ENCODE peak calls at places on chromosomes 12 and 14, in nine cellular contexts. One of them, this sample, is unnamed.

GRCh38 chr12:100372846-100373245 is 16.0 kb downstream of the SLC17A8 start:
- DNase-seq in AG04450: no peak
- DNase-seq in midbrain: no peak
- DNase-seq in naive thymus-derived CD8-positive, alpha-beta T cell: no peak
- DNase-seq in small intestine: no peak
- DNase-seq in choroid plexus epithelial cell: no peak
- DNase-seq in epithelial cell of esophagus: no peak
- DNase-seq in stimulated activated CD4-positive, alpha-beta T cell treated with anti-CD3 and anti-CD28 coated beads, TNF-alpha, amount 100 ng/mL, for 24 hours: no peak
- DNase-seq in breast epithelium: no peak
- DNase-seq in this sample: no peak

GRCh38 chr12:64625243-64626077 is 15.2 kb downstream of the RASSF3 start:
- DNase-seq in AG04450: peak
- DNase-seq in midbrain: peak
- DNase-seq in naive thymus-derived CD8-positive, alpha-beta T cell: no peak
- DNase-seq in small intestine: peak
- DNase-seq in choroid plexus epithelial cell: peak
- DNase-seq in epithelial cell of esophagus: peak
- DNase-seq in stimulated activated CD4-positive, alpha-beta T cell treated with anti-CD3 and anti-CD28 coated beads, TNF-alpha, amount 100 ng/mL, for 24 hours: peak
- DNase-seq in breast epithelium: no peak
- DNase-seq in this sample: peak

GRCh38 chr14:99734406-99735051 is 50.4 kb downstream of the CYP46A1 start:
- DNase-seq in AG04450: no peak
- DNase-seq in midbrain: no peak
- DNase-seq in naive thymus-derived CD8-positive, alpha-beta T cell: no peak
- DNase-seq in small intestine: no peak
- DNase-seq in choroid plexus epithelial cell: no peak
- DNase-seq in epithelial cell of esophagus: no peak
- DNase-seq in stimulated activated CD4-positive, alpha-beta T cell treated with anti-CD3 and anti-CD28 coated beads, TNF-alpha, amount 100 ng/mL, for 24 hours: no peak
- DNase-seq in breast epithelium: no peak
- DNase-seq in this sample: no peak

GRCh38 chr12:89893972-89894706 is 185.5 kb upstream of the ATP2B1 start:
- DNase-seq in AG04450: no peak
- DNase-seq in midbrain: no peak
- DNase-seq in naive thymus-derived CD8-positive, alpha-beta T cell: no peak
- DNase-seq in small intestine: no peak
- DNase-seq in choroid plexus epithelial cell: peak
- DNase-seq in epithelial cell of esophagus: peak
- DNase-seq in stimulated activated CD4-positive, alpha-beta T cell treated with anti-CD3 and anti-CD28 coated beads, TNF-alpha, amount 100 ng/mL, for 24 hours: no peak
- DNase-seq in breast epithelium: no peak
- DNase-seq in this sample: peak

GRCh38 chr12:3315201-3315661 is 175.8 kb upstream of the PRMT8 start:
- DNase-seq in AG04450: peak
- DNase-seq in midbrain: no peak
- DNase-seq in naive thymus-derived CD8-positive, alpha-beta T cell: no peak
- DNase-seq in small intestine: peak
- DNase-seq in choroid plexus epithelial cell: peak
- DNase-seq in epithelial cell of esophagus: peak
- DNase-seq in stimulated activated CD4-positive, alpha-beta T cell treated with anti-CD3 and anti-CD28 coated beads, TNF-alpha, amount 100 ng/mL, for 24 hours: no peak
- DNase-seq in breast epithelium: peak
- DNase-seq in this sample: no peak

GRCh38 chr12:6461401-6462233 is 8.9 kb downstream of the VAMP1 start:
- DNase-seq in AG04450: no peak
- DNase-seq in midbrain: peak
- DNase-seq in naive thymus-derived CD8-positive, alpha-beta T cell: peak
- DNase-seq in small intestine: peak
- DNase-seq in choroid plexus epithelial cell: no peak
- DNase-seq in epithelial cell of esophagus: peak
- DNase-seq in stimulated activated CD4-positive, alpha-beta T cell treated with anti-CD3 and anti-CD28 coated beads, TNF-alpha, amount 100 ng/mL, for 24 hours: peak
- DNase-seq in breast epithelium: no peak
- DNase-seq in this sample: peak

GRCh38 chr12:43278268-43278832 is 273.7 kb downstream of the ADAMTS20 start:
- DNase-seq in AG04450: no peak
- DNase-seq in midbrain: no peak
- DNase-seq in naive thymus-derived CD8-positive, alpha-beta T cell: no peak
- DNase-seq in small intestine: peak
- DNase-seq in choroid plexus epithelial cell: no peak
- DNase-seq in epithelial cell of esophagus: peak
- DNase-seq in stimulated activated CD4-positive, alpha-beta T cell treated with anti-CD3 and anti-CD28 coated beads, TNF-alpha, amount 100 ng/mL, for 24 hours: no peak
- DNase-seq in breast epithelium: no peak
- DNase-seq in this sample: no peak

GRCh38 chr14:24892730-24893059 is 157.3 kb downstream of the STXBP6 start:
- DNase-seq in AG04450: no peak
- DNase-seq in midbrain: no peak
- DNase-seq in naive thymus-derived CD8-positive, alpha-beta T cell: no peak
- DNase-seq in small intestine: no peak
- DNase-seq in choroid plexus epithelial cell: no peak
- DNase-seq in epithelial cell of esophagus: no peak
- DNase-seq in stimulated activated CD4-positive, alpha-beta T cell treated with anti-CD3 and anti-CD28 coated beads, TNF-alpha, amount 100 ng/mL, for 24 hours: no peak
- DNase-seq in breast epithelium: no peak
- DNase-seq in this sample: no peak

GRCh38 chr14:96252323-96253052 is 3.5 kb upstream of the BDKRB1 start:
- DNase-seq in AG04450: no peak
- DNase-seq in midbrain: no peak
- DNase-seq in naive thymus-derived CD8-positive, alpha-beta T cell: no peak
- DNase-seq in small intestine: no peak
- DNase-seq in choroid plexus epithelial cell: no peak
- DNase-seq in epithelial cell of esophagus: no peak
- DNase-seq in stimulated activated CD4-positive, alpha-beta T cell treated with anti-CD3 and anti-CD28 coated beads, TNF-alpha, amount 100 ng/mL, for 24 hours: no peak
- DNase-seq in breast epithelium: no peak
- DNase-seq in this sample: no peak

GRCh38 chr12:29103539-29103974 is 45.5 kb upstream of the FAR2 start:
- DNase-seq in AG04450: no peak
- DNase-seq in midbrain: no peak
- DNase-seq in naive thymus-derived CD8-positive, alpha-beta T cell: no peak
- DNase-seq in small intestine: peak
- DNase-seq in choroid plexus epithelial cell: no peak
- DNase-seq in epithelial cell of esophagus: no peak
- DNase-seq in stimulated activated CD4-positive, alpha-beta T cell treated with anti-CD3 and anti-CD28 coated beads, TNF-alpha, amount 100 ng/mL, for 24 hours: peak
- DNase-seq in breast epithelium: no peak
- DNase-seq in this sample: no peak

GRCh38 chr12:72957454-72957853 is 685.3 kb downstream of the TRHDE start:
- DNase-seq in AG04450: no peak
- DNase-seq in midbrain: no peak
- DNase-seq in naive thymus-derived CD8-positive, alpha-beta T cell: no peak
- DNase-seq in small intestine: no peak
- DNase-seq in choroid plexus epithelial cell: no peak
- DNase-seq in epithelial cell of esophagus: peak
- DNase-seq in stimulated activated CD4-positive, alpha-beta T cell treated with anti-CD3 and anti-CD28 coated beads, TNF-alpha, amount 100 ng/mL, for 24 hours: no peak
- DNase-seq in breast epithelium: no peak
- DNase-seq in this sample: no peak

GRCh38 chr12:11732023-11732422 is 82.5 kb downstream of the ETV6 start:
- DNase-seq in AG04450: no peak
- DNase-seq in midbrain: no peak
- DNase-seq in naive thymus-derived CD8-positive, alpha-beta T cell: no peak
- DNase-seq in small intestine: no peak
- DNase-seq in choroid plexus epithelial cell: no peak
- DNase-seq in epithelial cell of esophagus: no peak
- DNase-seq in stimulated activated CD4-positive, alpha-beta T cell treated with anti-CD3 and anti-CD28 coated beads, TNF-alpha, amount 100 ng/mL, for 24 hours: no peak
- DNase-seq in breast epithelium: no peak
- DNase-seq in this sample: no peak

GRCh38 chr12:122048156-122048555 is 26.5 kb downstream of the BCL7A start:
- DNase-seq in AG04450: no peak
- DNase-seq in midbrain: no peak
- DNase-seq in naive thymus-derived CD8-positive, alpha-beta T cell: no peak
- DNase-seq in small intestine: no peak
- DNase-seq in choroid plexus epithelial cell: peak
- DNase-seq in epithelial cell of esophagus: no peak
- DNase-seq in stimulated activated CD4-positive, alpha-beta T cell treated with anti-CD3 and anti-CD28 coated beads, TNF-alpha, amount 100 ng/mL, for 24 hours: no peak
- DNase-seq in breast epithelium: no peak
- DNase-seq in this sample: no peak

GRCh38 chr12:109737111-109737510 is 23.5 kb downstream of the FAM222A start:
- DNase-seq in AG04450: no peak
- DNase-seq in midbrain: no peak
- DNase-seq in naive thymus-derived CD8-positive, alpha-beta T cell: no peak
- DNase-seq in small intestine: no peak
- DNase-seq in choroid plexus epithelial cell: no peak
- DNase-seq in epithelial cell of esophagus: no peak
- DNase-seq in stimulated activated CD4-positive, alpha-beta T cell treated with anti-CD3 and anti-CD28 coated beads, TNF-alpha, amount 100 ng/mL, for 24 hours: no peak
- DNase-seq in breast epithelium: peak
- DNase-seq in this sample: no peak

GRCh38 chr12:20624718-20625117 is 70.4 kb upstream of the SLCO1C1 start:
- DNase-seq in AG04450: no peak
- DNase-seq in midbrain: no peak
- DNase-seq in naive thymus-derived CD8-positive, alpha-beta T cell: no peak
- DNase-seq in small intestine: no peak
- DNase-seq in choroid plexus epithelial cell: peak
- DNase-seq in epithelial cell of esophagus: peak
- DNase-seq in stimulated activated CD4-positive, alpha-beta T cell treated with anti-CD3 and anti-CD28 coated beads, TNF-alpha, amount 100 ng/mL, for 24 hours: no peak
- DNase-seq in breast epithelium: no peak
- DNase-seq in this sample: no peak

GRCh38 chr14:81529391-81529790 is 4.3 kb downstream of the SEL1L start:
- DNase-seq in AG04450: peak
- DNase-seq in midbrain: no peak
- DNase-seq in naive thymus-derived CD8-positive, alpha-beta T cell: no peak
- DNase-seq in small intestine: no peak
- DNase-seq in choroid plexus epithelial cell: peak
- DNase-seq in epithelial cell of esophagus: peak
- DNase-seq in stimulated activated CD4-positive, alpha-beta T cell treated with anti-CD3 and anti-CD28 coated beads, TNF-alpha, amount 100 ng/mL, for 24 hours: no peak
- DNase-seq in breast epithelium: no peak
- DNase-seq in this sample: no peak

GRCh38 chr12:108350511-108350910 is 11.4 kb upstream of the CMKLR1 start:
- DNase-seq in AG04450: no peak
- DNase-seq in midbrain: no peak
- DNase-seq in naive thymus-derived CD8-positive, alpha-beta T cell: no peak
- DNase-seq in small intestine: no peak
- DNase-seq in choroid plexus epithelial cell: no peak
- DNase-seq in epithelial cell of esophagus: no peak
- DNase-seq in stimulated activated CD4-positive, alpha-beta T cell treated with anti-CD3 and anti-CD28 coated beads, TNF-alpha, amount 100 ng/mL, for 24 hours: no peak
- DNase-seq in breast epithelium: no peak
- DNase-seq in this sample: no peak

GRCh38 chr14:32450919-32451675 is 122.0 kb downstream of the AKAP6 start:
- DNase-seq in AG04450: no peak
- DNase-seq in midbrain: no peak
- DNase-seq in naive thymus-derived CD8-positive, alpha-beta T cell: no peak
- DNase-seq in small intestine: no peak
- DNase-seq in choroid plexus epithelial cell: peak
- DNase-seq in epithelial cell of esophagus: peak
- DNase-seq in stimulated activated CD4-positive, alpha-beta T cell treated with anti-CD3 and anti-CD28 coated beads, TNF-alpha, amount 100 ng/mL, for 24 hours: no peak
- DNase-seq in breast epithelium: no peak
- DNase-seq in this sample: no peak

GRCh38 chr12:53500119-53500775 is 836 bp upstream of the TARBP2 start:
- DNase-seq in AG04450: no peak
- DNase-seq in midbrain: peak
- DNase-seq in naive thymus-derived CD8-positive, alpha-beta T cell: no peak
- DNase-seq in small intestine: peak
- DNase-seq in choroid plexus epithelial cell: peak
- DNase-seq in epithelial cell of esophagus: peak
- DNase-seq in stimulated activated CD4-positive, alpha-beta T cell treated with anti-CD3 and anti-CD28 coated beads, TNF-alpha, amount 100 ng/mL, for 24 hours: no peak
- DNase-seq in breast epithelium: no peak
- DNase-seq in this sample: no peak

GRCh38 chr14:87805315-87805723 is 187.7 kb downstream of the GALC start:
- DNase-seq in AG04450: no peak
- DNase-seq in midbrain: peak
- DNase-seq in naive thymus-derived CD8-positive, alpha-beta T cell: no peak
- DNase-seq in small intestine: peak
- DNase-seq in choroid plexus epithelial cell: no peak
- DNase-seq in epithelial cell of esophagus: peak
- DNase-seq in stimulated activated CD4-positive, alpha-beta T cell treated with anti-CD3 and anti-CD28 coated beads, TNF-alpha, amount 100 ng/mL, for 24 hours: no peak
- DNase-seq in breast epithelium: no peak
- DNase-seq in this sample: no peak

This sample was measured in putamen.